ENCODE peak calls at places on chromosomes 13 and 19, in ten cellular contexts. K is GM23248; P is activated CD4-positive, alpha-beta T cell treated with anti-CD3 and anti-CD28 coated beads, Interleukin-2, amount 50 U/mL, for 1 hour; G is T-cell; C is activated naive CD8-positive, alpha-beta T cell treated with anti-CD3 and anti-CD28 coated beads, Interleukin-2, amount 10 ng/mL, durations not matched to agents 7 days and 5 days; I is naive B cell; Y is germinal center; Q is SHP77; D is GOT3; Z is GM04504. A is an unnamed sample.

GRCh38 chr13:32669030-32669646 is 82.9 kb downstream of the PDS5B start:
- DNase-seq in P (no peak), G (peak; percentile 16), Q (peak; percentile 55), C (no peak), Y (peak; percentile 31), I (peak; percentile 31), K (peak; percentile 78), D (no peak), Z (no peak), A (no peak)

GRCh38 chr13:104011505-104012270 is 945.5 kb upstream of the SLC10A2 start:
- DNase-seq in G (no peak), K (no peak), D (no peak), C (no peak), Y (no peak), I (no peak), Q (no peak), P (no peak), Z (no peak), A (no peak)

GRCh38 chr13:53782400-53783030 is 753.9 kb downstream of the OLFM4 start:
- DNase-seq in G (no peak), P (no peak), C (no peak), D (no peak), Z (peak; percentile 8), Q (peak; percentile 59), Y (no peak), K (peak; percentile 68), I (no peak), A (peak; percentile 7)

GRCh38 chr19:13459351-13459750 is 46.9 kb downstream of the CACNA1A start:
- DNase-seq in D (no peak), Q (no peak), P (no peak), I (no peak), G (no peak), K (no peak), Z (no peak), C (no peak), Y (no peak), A (no peak)

GRCh38 chr19:42207767-42208259 is 9.7 kb downstream of the DEDD2 start:
- DNase-seq in Y (no peak), I (no peak), G (no peak), C (no peak), K (peak; percentile 93), P (no peak), Q (no peak), Z (peak; percentile 57), D (no peak), A (peak; percentile 85)

GRCh38 chr13:41588899-41589298 is 131.5 kb downstream of the RGCC start:
- DNase-seq in P (no peak), D (no peak), Q (no peak), Y (no peak), Z (peak; percentile 79), G (no peak), K (peak; percentile 94), I (no peak), C (no peak), A (peak; percentile 46)

GRCh38 chr13:35549481-35549880 is 73.0 kb upstream of the MAB21L1 start:
- DNase-seq in K (peak; percentile 64), Y (no peak), Q (no peak), Z (peak; percentile 14), D (no peak), P (no peak), C (no peak), G (no peak), I (no peak), A (peak; percentile 3)

GRCh38 chr13:43916828-43917227 is 37.1 kb downstream of the LACC1 start:
- DNase-seq in K (no peak), C (no peak), Z (no peak), Y (no peak), P (no peak), Q (no peak), D (no peak), G (no peak), I (no peak), A (no peak)

GRCh38 chr13:99486996-99487395 is 14.3 kb upstream of the TM9SF2 start:
- DNase-seq in C (no peak), Z (no peak), K (no peak), Q (no peak), I (no peak), P (no peak), G (no peak), Y (no peak), D (no peak), A (no peak)

GRCh38 chr19:39544201-39544903 is 4.4 kb upstream of the EID2 start:
- DNase-seq in K (peak; percentile 53), D (no peak), G (no peak), Q (no peak), Z (no peak), C (no peak), Y (no peak), P (no peak), I (no peak), A (no peak)

A was measured in PC-9.